ENCODE peak calls at places on chromosomes 7 and 10, in nine cellular contexts. V is HEK293T, Z is left ventricle myocardium inferior, G is NCI-H345, T is endothelial cell, E is dermis microvascular lymphatic vessel endothelial cell, A is ELR, U is mesenchymal stem cell, L is AG09309. C is an unnamed sample.

GRCh38 chr7:155297517-155298287 is at the start of gene INSIG1:
- DNase-seq in A (peak; percentile 88), E (peak; percentile 95), V (peak; percentile 100), G (peak; percentile 95), T (peak; percentile 96), U (peak; percentile 91), L (peak; percentile 61), Z (peak; percentile 91), C (peak; percentile 96)

GRCh38 chr10:133167693-133168616 is 7.9 kb downstream of the KNDC1 start:
- DNase-seq in Z (no peak), U (no peak), A (no peak), G (no peak), V (no peak), E (no peak), L (no peak), T (no peak), C (no peak)

GRCh38 chr10:1333981-1334380 is 277.8 kb downstream of the WDR37 start:
- DNase-seq in L (no peak), G (no peak), U (no peak), V (no peak), E (no peak), T (no peak), Z (no peak), A (no peak), C (no peak)

GRCh38 chr7:74477188-74477587 is 23.5 kb downstream of the GTF2IRD1 start:
- DNase-seq in E (no peak), V (no peak), Z (no peak), A (no peak), G (no peak), L (no peak), U (no peak), T (no peak), C (no peak)

GRCh38 chr10:119219747-119220320 is 12.5 kb downstream of the GRK5 start:
- DNase-seq in L (no peak), G (no peak), A (no peak), Z (no peak), E (no peak), U (no peak), T (no peak), V (no peak), C (no peak)

GRCh38 chr7:105261689-105262088 is 127.0 kb downstream of the SRPK2 start:
- DNase-seq in L (no peak), A (peak; percentile 10), G (no peak), U (peak; percentile 37), E (peak; percentile 28), Z (no peak), V (no peak), T (no peak), C (no peak)

GRCh38 chr10:44245601-44245938 is 139.3 kb downstream of the CXCL12 start:
- DNase-seq in T (no peak), Z (no peak), E (no peak), U (peak; percentile 42), G (no peak), L (no peak), V (no peak), A (no peak), C (no peak)

GRCh38 chr10:49519717-49520116 is 19.2 kb downstream of the ERCC6 start:
- DNase-seq in G (peak; percentile 59), L (no peak), Z (no peak), A (no peak), E (no peak), T (no peak), U (no peak), V (no peak), C (no peak)

GRCh38 chr7:157775021-157775559 is 438.3 kb downstream of the DNAJB6 start:
- DNase-seq in E (no peak), V (no peak), T (no peak), U (no peak), L (no peak), G (no peak), Z (no peak), A (no peak), C (no peak)

GRCh38 chr7:94401411-94401810 is 6.7 kb downstream of the COL1A2 start:
- DNase-seq in G (no peak), A (no peak), Z (no peak), T (no peak), L (no peak), V (no peak), E (no peak), U (no peak), C (no peak)

GRCh38 chr7:29457565-29457971 is 106.1 kb upstream of the PRR15 start:
- DNase-seq in G (no peak), L (peak; percentile 50), V (no peak), Z (no peak), U (peak; percentile 72), E (no peak), A (peak; percentile 5), T (no peak), C (no peak)

GRCh38 chr7:73429218-73429617 is 4.4 kb upstream of the FZD9 start:
- DNase-seq in U (no peak), Z (no peak), L (no peak), E (no peak), G (peak; percentile 92), A (no peak), V (no peak), T (no peak), C (no peak)

GRCh38 chr7:43396193-43396747 is 186.6 kb upstream of the STK17A start:
- DNase-seq in G (no peak), A (no peak), L (no peak), T (no peak), Z (no peak), E (no peak), U (no peak), V (no peak), C (no peak)

GRCh38 chr7:791481-791880 is 40.8 kb upstream of the SUN1 start:
- DNase-seq in V (no peak), Z (no peak), L (no peak), U (no peak), A (no peak), G (no peak), T (no peak), E (no peak), C (no peak)

GRCh38 chr10:21720090-21720489 is 186.1 kb downstream of the MLLT10 start:
- DNase-seq in L (no peak), Z (no peak), V (no peak), E (no peak), G (peak; percentile 19), A (peak; percentile 30), U (no peak), T (no peak), C (no peak)

GRCh38 chr10:95242581-95243317 is 48.1 kb downstream of the PDLIM1 start:
- DNase-seq in Z (no peak), A (peak; percentile 73), T (peak; percentile 68), G (peak; percentile 40), L (peak; percentile 32), V (peak; percentile 62), U (peak; percentile 65), E (peak; percentile 60), C (no peak)

GRCh38 chr7:134616611-134617010 is 30.0 kb upstream of the BPGM start:
- DNase-seq in T (no peak), Z (no peak), U (no peak), E (no peak), V (no peak), A (no peak), G (no peak), L (no peak), C (no peak)

GRCh38 chr10:19889279-19889678 is 73.0 kb downstream of the PLXDC2 start:
- DNase-seq in G (no peak), T (no peak), U (peak; percentile 50), A (no peak), L (peak; percentile 1), E (no peak), Z (no peak), V (no peak), C (no peak)

GRCh38 chr10:132319853-132320669 is 11.9 kb upstream of the LRRC27 start:
- DNase-seq in E (peak; percentile 49), G (no peak), V (no peak), L (peak; percentile 88), T (no peak), Z (no peak), A (peak; percentile 86), U (peak; percentile 94), C (no peak)

GRCh38 chr10:31999261-31999660 is 57.0 kb downstream of the KIF5B start:
- DNase-seq in L (no peak), A (peak; percentile 49), G (no peak), E (no peak), Z (no peak), V (no peak), U (no peak), T (no peak), C (no peak)

GRCh38 chr7:17690030-17690429 is 250.3 kb downstream of the SNX13 start:
- DNase-seq in L (peak; percentile 91), A (peak; percentile 80), T (no peak), V (no peak), G (no peak), Z (no peak), E (no peak), U (peak; percentile 88), C (no peak)

GRCh38 chr10:24277277-24277676 is 68.3 kb downstream of the KIAA1217 start:
- DNase-seq in L (no peak), Z (no peak), V (no peak), G (no peak), A (no peak), E (no peak), U (no peak), T (no peak), C (no peak)

GRCh38 chr7:2104107-2104710 is 128.5 kb downstream of the MAD1L1 start:
- DNase-seq in U (peak; percentile 90), E (peak; percentile 88), L (peak; percentile 21), T (peak; percentile 86), V (peak; percentile 76), A (peak; percentile 95), Z (peak; percentile 87), G (no peak), C (peak; percentile 64)

GRCh38 chr10:13990392-13990805 is 340.3 kb downstream of the FRMD4A start:
- DNase-seq in G (no peak), A (peak; percentile 59), Z (peak; percentile 52), U (peak; percentile 47), E (peak; percentile 95), L (no peak), V (no peak), T (peak; percentile 65), C (no peak)

GRCh38 chr7:28200598-28200997 is 20.0 kb upstream of the JAZF1 start:
- DNase-seq in T (no peak), U (no peak), Z (no peak), L (no peak), E (no peak), G (no peak), V (no peak), A (no peak), C (no peak)

GRCh38 chr7:149016876-149017275 is 11.4 kb downstream of the PDIA4 start:
- DNase-seq in L (no peak), U (no peak), G (no peak), T (no peak), Z (no peak), E (no peak), A (no peak), V (no peak), C (no peak)

GRCh38 chr7:140212100-140212881 is 35.5 kb upstream of the KDM7A start:
- DNase-seq in Z (no peak), A (peak; percentile 54), V (no peak), G (no peak), U (no peak), E (peak; percentile 6), L (no peak), T (no peak), C (no peak)

GRCh38 chr7:95092332-95092731 is 184.9 kb downstream of the PPP1R9A start:
- DNase-seq in E (no peak), U (no peak), L (no peak), G (no peak), A (no peak), T (no peak), Z (no peak), V (no peak), C (no peak)

GRCh38 chr7:141097430-141097829 is 23.6 kb downstream of the TMEM178B start:
- DNase-seq in Z (no peak), E (peak; percentile 18), G (no peak), U (no peak), T (peak; percentile 14), L (no peak), A (peak; percentile 28), V (no peak), C (no peak)

GRCh38 chr7:155020996-155021395 is 18.1 kb upstream of the PAXIP1 start:
- DNase-seq in E (no peak), Z (no peak), L (no peak), A (peak; percentile 3), U (no peak), V (no peak), T (no peak), G (no peak), C (no peak)

GRCh38 chr7:81774496-81774895 is 4.6 kb upstream of the HGF start:
- DNase-seq in T (no peak), Z (no peak), G (no peak), U (peak; percentile 78), E (no peak), A (peak; percentile 3), L (no peak), V (no peak), C (no peak)